ENCODE peak calls at places on chromosomes 1 and 21, in six cellular contexts. Q, V, W, O, E and A are unnamed samples.

GRCh38 chr1:239587066-239587465 is 200.7 kb downstream of the CHRM3 start:
- DNase-seq in Q (no peak), V (peak; percentile 11), W (no peak), O (no peak), E (no peak), A (no peak)

GRCh38 chr1:30896905-30897304 is 11.7 kb downstream of the SDC3 start:
- DNase-seq in Q (no peak), V (no peak), W (no peak), O (no peak), E (no peak), A (no peak)

GRCh38 chr1:111569913-111570312 is 49.7 kb upstream of the RAP1A start:
- DNase-seq in Q (no peak), V (no peak), W (no peak), O (no peak), E (peak; percentile 39), A (no peak)

GRCh38 chr1:172893146-172893841 is 157.4 kb downstream of the TNFSF18 start:
- DNase-seq in Q (no peak), V (no peak), W (peak; percentile 91), O (no peak), E (no peak), A (no peak)

GRCh38 chr1:224736619-224737352 is 120.7 kb downstream of the CNIH3 start:
- DNase-seq in Q (no peak), V (peak; percentile 31), W (no peak), O (no peak), E (no peak), A (no peak)

GRCh38 chr1:180854001-180854400 is 58.7 kb upstream of the KIAA1614 start:
- DNase-seq in Q (no peak), V (no peak), W (peak; percentile 76), O (no peak), E (no peak), A (no peak)

GRCh38 chr1:88549536-88549935 is 134.5 kb upstream of the PKN2 start:
- DNase-seq in Q (no peak), V (peak; percentile 30), W (peak; percentile 10), O (no peak), E (no peak), A (no peak)

GRCh38 chr1:12135612-12136011 is 31.2 kb upstream of the TNFRSF1B start:
- DNase-seq in Q (no peak), V (no peak), W (no peak), O (no peak), E (no peak), A (no peak)

GRCh38 chr1:201999625-202000238 is 10.7 kb upstream of the ELF3 start:
- DNase-seq in Q (no peak), V (peak; percentile 90), W (peak; percentile 39), O (peak; percentile 76), E (peak; percentile 55), A (peak; percentile 52)

GRCh38 chr1:11749996-11750395 is 12.0 kb upstream of the C1orf167 start:
- DNase-seq in Q (no peak), V (no peak), W (no peak), O (no peak), E (no peak), A (no peak)

GRCh38 chr1:168636642-168637111 is 60.3 kb downstream of the XCL1 start:
- DNase-seq in Q (no peak), V (no peak), W (no peak), O (no peak), E (no peak), A (no peak)

GRCh38 chr1:211932581-211933010 is 102.0 kb upstream of the LPGAT1 start:
- DNase-seq in Q (no peak), V (no peak), W (no peak), O (no peak), E (no peak), A (no peak)

GRCh38 chr1:167185062-167185461 is 35.6 kb upstream of the POU2F1 start:
- DNase-seq in Q (no peak), V (no peak), W (no peak), O (peak; percentile 12), E (no peak), A (no peak)

GRCh38 chr1:1943834-1944570 is 24.9 kb upstream of the TMEM52 start:
- DNase-seq in Q (peak; percentile 22), V (peak; percentile 81), W (peak; percentile 41), O (peak; percentile 93), E (peak; percentile 64), A (peak; percentile 79)

GRCh38 chr21:44593598-44594405 is 1.5 kb upstream of the KRTAP10-6 start:
- DNase-seq in Q (no peak), V (peak; percentile 42), W (no peak), O (no peak), E (no peak), A (no peak)

GRCh38 chr1:39266269-39266668 is 61.8 kb downstream of the MACF1 start:
- DNase-seq in Q (no peak), V (peak; percentile 60), W (peak; percentile 29), O (no peak), E (no peak), A (no peak)

GRCh38 chr1:162030741-162031280 is 7.1 kb upstream of the OLFML2B start:
- DNase-seq in Q (no peak), V (no peak), W (no peak), O (no peak), E (no peak), A (no peak)

GRCh38 chr1:223837687-223838086 is 8.1 kb downstream of the TP53BP2 start:
- DNase-seq in Q (no peak), V (no peak), W (no peak), O (no peak), E (no peak), A (no peak)

GRCh38 chr1:183810172-183810571 is 5.3 kb downstream of the RGL1 start:
- DNase-seq in Q (no peak), V (no peak), W (no peak), O (no peak), E (no peak), A (no peak)

GRCh38 chr1:21341022-21341421 is 50.8 kb upstream of the ECE1 start:
- DNase-seq in Q (no peak), V (no peak), W (peak; percentile 37), O (peak; percentile 57), E (no peak), A (no peak)

GRCh38 chr1:172321429-172321828 is 99.1 kb upstream of the C1orf105 start:
- DNase-seq in Q (no peak), V (no peak), W (peak; percentile 58), O (no peak), E (no peak), A (no peak)

GRCh38 chr1:21874328-21874727 is 62.3 kb downstream of the LDLRAD2 start:
- DNase-seq in Q (no peak), V (no peak), W (no peak), O (no peak), E (no peak), A (no peak)

GRCh38 chr1:52684545-52684944 is 13.6 kb downstream of the COA7 start:
- DNase-seq in Q (no peak), V (no peak), W (no peak), O (no peak), E (no peak), A (no peak)
- TF ChIP-seq POLR2AphosphoS5 in Q (no peak), V (no peak), W (no peak), O (no peak), E (no peak), A (no peak)

DNA sequence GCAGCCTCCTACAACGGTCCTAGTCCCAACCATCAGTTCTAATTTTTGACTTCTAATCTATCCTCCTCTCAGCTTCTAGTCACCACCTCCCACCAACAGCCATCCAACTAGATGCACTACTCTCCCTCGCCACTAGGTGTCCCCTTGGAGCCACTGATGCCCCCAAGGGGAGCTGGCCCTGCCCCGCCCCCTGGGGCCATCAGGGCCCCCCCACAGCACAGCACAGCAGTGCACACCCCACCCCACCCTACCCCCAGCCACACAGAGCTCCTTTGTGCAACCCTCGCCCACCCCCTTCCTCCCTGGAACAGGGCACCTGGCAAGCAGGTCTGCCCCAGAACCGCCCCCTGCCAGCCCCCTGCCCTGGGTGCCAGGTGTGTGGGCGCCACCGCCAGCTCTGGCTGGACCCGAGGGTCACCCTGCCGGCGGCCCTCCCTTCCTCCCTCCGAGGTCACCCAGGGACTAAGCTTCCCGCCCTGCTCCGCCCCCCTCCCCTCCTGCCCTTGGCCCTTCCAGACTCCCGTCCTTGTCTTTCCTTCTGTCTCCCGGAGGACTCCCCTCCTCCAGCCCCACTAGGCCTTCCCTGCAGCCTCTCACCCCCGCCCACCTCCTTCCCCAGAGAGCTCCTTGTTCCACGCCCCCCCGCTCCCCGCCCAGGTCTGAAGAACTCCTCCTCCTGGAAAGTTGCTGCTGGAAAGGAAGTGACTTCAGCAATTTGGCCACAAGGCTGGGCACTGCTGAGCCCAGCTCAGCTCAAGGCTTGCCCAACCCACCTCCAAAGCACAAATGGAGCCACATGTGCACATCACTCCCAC is 47.0 kb downstream of the AHDC1 start:
- DNase-seq in Q (peak; percentile 87), V (peak; percentile 96), W (peak; percentile 86), O (peak; percentile 94), E (peak; percentile 89), A (peak; percentile 97)
- TF ChIP-seq POLR2AphosphoS5 in Q (peak; percentile 69), V (no peak), W (no peak), O (no peak), E (peak; percentile 56), A (no peak)

DNA sequence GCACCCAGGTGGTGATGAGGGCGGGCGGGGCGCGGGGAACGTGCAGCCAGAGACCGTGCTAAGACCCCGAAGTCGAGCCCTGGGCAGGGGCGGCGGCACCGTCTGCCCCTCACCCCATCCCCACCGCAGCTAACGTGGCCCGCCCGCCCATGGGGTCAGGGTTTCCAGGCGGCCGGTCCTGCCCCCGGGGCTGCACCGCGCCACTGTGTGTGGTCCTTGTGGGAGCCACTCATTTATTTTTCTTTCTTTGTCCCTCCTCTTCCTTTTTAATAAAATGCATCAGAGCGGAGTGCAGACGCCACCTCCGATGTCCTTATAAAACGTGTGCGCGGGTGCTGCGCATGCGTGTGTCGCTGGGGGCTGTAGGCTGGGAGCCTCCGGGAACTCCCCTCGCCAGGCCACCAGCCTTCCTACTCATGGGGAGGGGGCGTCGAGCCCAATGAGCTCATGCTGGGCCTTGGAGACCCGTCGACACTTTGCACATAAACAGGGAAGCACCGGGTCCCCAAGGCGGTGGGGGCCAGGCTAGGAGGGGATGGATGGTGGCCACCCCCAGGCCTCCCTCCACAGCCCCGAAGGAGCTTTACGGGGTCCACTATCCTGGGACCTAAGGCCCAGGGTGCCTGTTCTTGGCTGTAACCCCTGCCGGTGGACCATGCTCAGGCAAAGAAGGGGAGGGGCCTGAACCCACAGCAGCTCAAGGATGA is 59.9 kb downstream of the WNT9A start:
- DNase-seq in Q (peak; percentile 29), V (peak; percentile 79), W (peak; percentile 40), O (peak; percentile 29), E (peak; percentile 41), A (peak; percentile 32)
- TF ChIP-seq POLR2AphosphoS5 in Q (peak; percentile 75), V (peak; percentile 49), W (no peak), O (no peak), E (no peak), A (no peak)

DNA sequence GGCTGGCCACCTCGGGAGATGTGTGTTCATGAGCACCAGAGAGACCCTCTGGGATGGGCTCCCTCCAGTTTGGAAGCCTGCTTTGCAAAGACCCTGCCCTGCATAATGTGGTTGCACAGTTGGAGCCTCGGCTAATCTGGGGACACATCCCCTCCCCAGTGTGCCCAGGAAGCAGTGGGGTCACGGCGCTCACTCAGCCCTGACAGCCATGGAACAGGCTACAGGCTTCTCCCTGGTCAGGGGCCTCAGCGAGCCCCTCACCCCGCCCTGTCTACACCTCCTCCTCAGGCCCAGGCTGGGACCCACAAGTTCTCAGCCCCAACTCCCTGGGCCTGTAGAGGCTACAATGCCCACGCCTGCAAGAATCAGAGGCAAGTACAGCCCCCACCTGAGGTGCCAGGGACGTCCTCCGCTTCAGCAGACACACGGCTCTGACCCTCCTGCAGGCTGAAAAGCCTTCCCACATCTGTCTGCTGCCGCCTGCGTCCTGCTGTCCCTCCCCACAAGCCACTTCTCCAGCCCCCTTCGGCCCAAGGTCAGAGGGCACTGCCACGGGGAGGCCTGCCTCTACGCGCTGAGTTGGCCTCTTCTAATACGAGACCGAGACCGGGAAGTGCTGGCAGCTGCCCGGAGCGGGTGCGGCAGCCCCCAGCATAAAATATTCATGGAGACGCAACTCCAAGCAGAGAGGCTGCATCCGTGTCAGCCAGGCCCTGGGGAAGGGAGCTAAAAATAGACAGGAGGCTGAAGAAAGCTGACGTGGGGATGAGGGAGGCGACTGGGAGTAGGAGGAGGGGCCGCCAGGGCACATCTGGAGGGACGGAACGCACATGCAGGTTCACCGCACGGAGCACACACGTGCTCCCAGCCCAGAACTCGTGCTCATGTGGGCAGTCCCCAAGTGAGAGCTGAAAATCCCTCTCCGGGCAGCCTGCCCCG is 15.2 kb upstream of the GPR153 start:
- DNase-seq in Q (no peak), V (peak; percentile 36), W (no peak), O (no peak), E (no peak), A (no peak)
- TF ChIP-seq POLR2AphosphoS5 in Q (no peak), V (no peak), W (no peak), O (no peak), E (peak; percentile 71), A (no peak)